ENCODE peak calls at places on chromosomes 5 and 9, in five cellular contexts. O is GM10248; K is activated naive CD4-positive, alpha-beta T cell; H is retinal pigment epithelial cell; J is HT1080. A is an unnamed sample.

GRCh38 chr9:80177949-80178480 is 606.2 kb downstream of the TLE4 start:
- DNase-seq in H (no peak), K (no peak), J (no peak), O (no peak), A (no peak)

GRCh38 chr5:132526290-132526973 is 16.9 kb downstream of the IL5 start:
- DNase-seq in O (peak), H (no peak), K (peak), J (peak), A (no peak)

GRCh38 chr5:167064199-167064811 is 1227.1 kb upstream of the WWC1 start:
- DNase-seq in O (no peak), J (no peak), H (peak), K (no peak), A (no peak)

GRCh38 chr5:78594946-78595921 is 53.3 kb downstream of the LHFPL2 start:
- DNase-seq in K (no peak), J (peak), O (no peak), H (peak), A (no peak)

GRCh38 chr5:94908889-94909480 is 290.5 kb downstream of the SLF1 start:
- DNase-seq in O (peak), J (peak), H (no peak), K (no peak), A (no peak)

GRCh38 chr9:99967457-99967856 is 61.0 kb downstream of the STX17 start:
- DNase-seq in H (no peak), J (no peak), O (no peak), K (no peak), A (no peak)

GRCh38 chr5:39447968-39448367 is 23.2 kb upstream of the DAB2 start:
- DNase-seq in H (no peak), O (no peak), J (peak), K (no peak), A (no peak)

GRCh38 chr5:105263522-105263921 is 1700.9 kb upstream of the NUDT12 start:
- DNase-seq in H (no peak), J (no peak), K (no peak), O (no peak), A (no peak)

GRCh38 chr9:137500666-137501397 is 41.7 kb upstream of the NSMF start:
- DNase-seq in H (no peak), K (no peak), J (no peak), O (no peak), A (no peak)

GRCh38 chr5:120684213-120684612 is 220.1 kb downstream of the PRR16 start:
- DNase-seq in J (peak), K (no peak), O (no peak), H (no peak), A (no peak)

GRCh38 chr9:22682536-22683392 is 236.1 kb downstream of the DMRTA1 start:
- DNase-seq in H (no peak), J (peak), O (no peak), K (no peak), A (no peak)

GRCh38 chr5:131997026-131997726 is 14.3 kb downstream of the ACSL6 start:
- DNase-seq in H (no peak), K (no peak), J (no peak), O (no peak), A (no peak)